ENCODE peak calls at places on chromosomes 6 and 20, in four cellular contexts. M is cardiac fibroblast, A is B cell, X is IMR-90. B is an unnamed sample.

GRCh38 chr20:60851826-60852704 is 400.0 kb upstream of the CDH4 start:
- DNase-seq in X (no peak), M (no peak), A (no peak), B (peak)

GRCh38 chr6:33990061-33990541 is 155.8 kb downstream of the GRM4 start:
- DNase-seq in M (no peak), A (no peak), X (no peak), B (no peak)

GRCh38 chr6:144585217-144585814 is 300.2 kb downstream of the UTRN start:
- DNase-seq in X (peak), A (peak), M (peak), B (no peak)

GRCh38 chr6:56529594-56530191 is 113.0 kb downstream of the DST start:
- DNase-seq in X (peak), M (no peak), A (no peak), B (no peak)

GRCh38 chr6:44390158-44390683 is 2.7 kb downstream of the CDC5L start:
- DNase-seq in A (no peak), X (no peak), M (no peak), B (no peak)

GRCh38 chr20:42857446-42857845 is 332.3 kb downstream of the PTPRT start:
- DNase-seq in M (no peak), A (no peak), X (no peak), B (no peak)

GRCh38 chr6:114108119-114109002 is 137.4 kb upstream of the HDAC2 start:
- DNase-seq in M (peak), A (no peak), X (peak), B (peak)

GRCh38 chr20:34111057-34111711 is 859 bp downstream of the EIF2S2 start:
- DNase-seq in M (peak), X (peak), A (no peak), B (no peak)

GRCh38 chr6:113596907-113597583 is 260.1 kb upstream of the MARCKS start:
- DNase-seq in M (peak), X (peak), A (no peak), B (no peak)

GRCh38 chr6:168133707-168134398 is 54.8 kb upstream of the FRMD1 start:
- DNase-seq in X (no peak), M (no peak), A (no peak), B (no peak)

GRCh38 chr6:71510057-71510713 is 221.6 kb downstream of the OGFRL1 start:
- DNase-seq in A (peak), X (peak), M (peak), B (peak)

GRCh38 chr6:105609375-105609991 is 206.6 kb upstream of the PREP start:
- DNase-seq in X (peak), M (no peak), A (no peak), B (no peak)

GRCh38 chr6:31888281-31889258 is 8.9 kb downstream of the EHMT2 start:
- DNase-seq in A (peak), M (peak), X (no peak), B (peak)

GRCh38 chr6:37459981-37460800 is 27.2 kb downstream of the CMTR1 start:
- DNase-seq in A (no peak), X (no peak), M (no peak), B (no peak)

GRCh38 chr6:30446259-30446658 is 43.0 kb upstream of the HLA-E start:
- DNase-seq in A (no peak), M (no peak), X (no peak), B (no peak)

GRCh38 chr6:30450548-30450907 is 38.8 kb upstream of the HLA-E start:
- DNase-seq in M (no peak), A (no peak), X (no peak), B (no peak)

GRCh38 chr6:30444451-30444742 is 44.9 kb upstream of the HLA-E start:
- DNase-seq in M (no peak), X (no peak), A (no peak), B (no peak)

GRCh38 chr6:30443657-30444450 is 45.5 kb upstream of the HLA-E start:
- DNase-seq in A (no peak), M (no peak), X (peak), B (no peak)

DNA sequence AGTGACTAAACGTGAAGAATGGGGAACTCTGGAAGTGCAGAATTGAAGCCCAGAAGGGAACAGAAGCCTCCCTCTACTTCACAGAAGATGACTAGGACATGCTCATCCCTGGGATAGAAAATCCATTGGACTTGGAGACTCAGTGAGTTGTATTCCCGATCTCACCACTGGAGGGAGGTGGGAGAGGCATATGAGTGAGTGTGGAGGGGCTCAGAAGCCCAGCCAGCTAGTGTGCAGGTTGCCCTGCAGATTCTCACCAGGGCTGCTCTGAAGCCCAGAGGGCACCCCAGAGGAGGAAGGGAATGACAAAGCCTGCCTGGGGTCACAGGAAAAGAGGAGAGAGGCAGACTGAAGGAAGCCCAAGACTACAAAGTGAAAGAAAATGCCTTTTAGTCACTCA is 42.1 kb upstream of the HLA-E start:
- DNase-seq in M (peak), A (no peak), X (peak), B (no peak)
- TF ChIP-seq CTCF in M (peak), A (no peak), X (peak), B (no peak)

GRCh38 chr6:99613398-99613704 is 6.7 kb downstream of the PRDM13 start:
- DNase-seq in X (peak), M (peak), A (peak), B (peak)
- TF ChIP-seq CTCF in X (peak), M (peak), A (peak), B (no peak)

GRCh38 chr6:127103482-127103881 is 15.0 kb upstream of the RSPO3 start:
- DNase-seq in M (peak), A (no peak), X (peak), B (no peak)

GRCh38 chr6:127102299-127102698 is 16.2 kb upstream of the RSPO3 start:
- DNase-seq in M (peak), A (no peak), X (peak), B (no peak)

GRCh38 chr6:127096167-127096566 is 22.3 kb upstream of the RSPO3 start:
- DNase-seq in M (no peak), A (no peak), X (no peak), B (no peak)

GRCh38 chr6:127102859-127103258 is 15.6 kb upstream of the RSPO3 start:
- DNase-seq in A (no peak), M (no peak), X (no peak), B (no peak)

GRCh38 chr6:127100510-127101140 is 17.8 kb upstream of the RSPO3 start:
- DNase-seq in M (peak), A (no peak), X (peak), B (no peak)
- TF ChIP-seq CTCF in M (peak), A (no peak), X (peak), B (no peak)

DNA sequence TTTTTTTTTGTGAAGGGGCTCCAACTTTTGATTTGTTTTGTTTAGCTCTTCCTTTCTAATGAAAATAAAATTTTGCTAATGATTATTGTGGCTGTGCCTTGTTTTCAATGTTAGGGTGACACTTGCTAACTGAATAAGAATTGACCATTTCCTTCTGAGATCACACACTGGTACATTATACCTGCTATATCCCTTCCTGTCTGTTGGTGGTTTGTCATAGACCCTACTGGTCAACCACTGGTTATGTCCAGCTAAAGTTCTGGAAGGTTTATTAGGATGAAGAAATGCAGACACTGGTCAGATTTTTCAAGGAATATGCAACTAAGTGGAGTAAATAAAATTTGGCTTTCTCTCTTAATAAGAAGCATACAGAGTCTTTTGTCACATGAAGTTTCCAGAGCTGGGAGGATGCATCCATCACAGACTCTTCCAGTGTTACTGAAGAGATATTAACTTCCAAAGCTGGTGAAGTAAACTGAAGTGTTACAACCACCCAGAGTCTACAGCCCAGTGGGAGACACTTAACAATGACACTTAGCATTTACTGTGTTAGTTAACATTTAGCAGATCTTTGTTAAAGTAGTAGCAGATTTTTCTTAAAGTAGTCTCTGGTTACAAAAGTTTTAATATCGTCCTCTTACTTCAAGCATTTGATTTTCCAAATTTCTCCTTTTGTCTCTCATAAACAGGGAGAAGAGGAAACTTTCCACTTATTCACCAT is 19.7 kb upstream of the CALHM5 start:
- DNase-seq in M (no peak), A (no peak), X (no peak), B (no peak)
- TF ChIP-seq CTCF in M (no peak), A (no peak), X (no peak), B (no peak)

GRCh38 chr6:16282370-16282769 is 44.0 kb downstream of the GMPR start:
- DNase-seq in X (no peak), M (no peak), A (no peak), B (no peak)

GRCh38 chr6:16288163-16288562 is 49.8 kb downstream of the GMPR start:
- DNase-seq in X (no peak), M (no peak), A (no peak), B (no peak)

GRCh38 chr6:16284472-16284871 is 46.1 kb downstream of the GMPR start:
- DNase-seq in A (no peak), M (no peak), X (no peak), B (no peak)

GRCh38 chr6:16285467-16286150 is 47.2 kb downstream of the GMPR start:
- DNase-seq in M (no peak), X (no peak), A (no peak), B (no peak)

GRCh38 chr6:16286151-16286522 is 47.8 kb downstream of the GMPR start:
- DNase-seq in X (peak), M (peak), A (peak), B (peak)
- TF ChIP-seq CTCF in X (peak), M (peak), A (peak), B (peak)

GRCh38 chr6:110357696-110358535 is at the start of gene METTL24:
- DNase-seq in A (peak), X (no peak), M (no peak), B (peak)
- TF ChIP-seq CTCF in A (no peak), X (no peak), M (no peak), B (no peak)

GRCh38 chr6:129938242-129939020 is 77.3 kb upstream of the TMEM244 start:
- DNase-seq in X (no peak), A (no peak), M (no peak), B (no peak)

GRCh38 chr6:129940454-129941195 is 77.8 kb upstream of the L3MBTL3 start:
- DNase-seq in A (no peak), M (no peak), X (no peak), B (no peak)

GRCh38 chr6:129932321-129932720 is 71.2 kb upstream of the TMEM244 start:
- DNase-seq in M (no peak), X (no peak), A (no peak), B (no peak)

GRCh38 chr6:129936329-129937165 is 75.4 kb upstream of the TMEM244 start:
- DNase-seq in X (peak), M (peak), A (peak), B (peak)
- TF ChIP-seq CTCF in X (peak), M (peak), A (peak), B (peak)

B was measured in activated CD8-positive, alpha-beta T cell treated with anti-CD3 and anti-CD28 coated beads for 36 hours.